ENCODE peak calls at places on chromosomes 12 and 14, in nine cellular contexts. R is fibroblast of lung, L is A673, D is Panc1, O is stomach, N is body of pancreas, U is IMR-90, Q is sigmoid colon, G is heart left ventricle. K is an unnamed sample.
A peak's percentile ranks its signal among the peaks of the same experiment; 100 is the strongest.

GRCh38 chr12:96141216-96141944 is 52.8 kb upstream of the ELK3 start:
- DNase-seq in G (peak; percentile 38), U (peak; percentile 71), D (no peak), R (peak; percentile 79), Q (no peak), L (no peak), N (no peak), O (no peak), K (peak; percentile 67)

GRCh38 chr12:58034311-58034710 is 92.9 kb downstream of the ATP23 start:
- DNase-seq in D (no peak), N (no peak), L (no peak), O (no peak), U (no peak), Q (no peak), R (peak; percentile 14), G (no peak), K (no peak)

GRCh38 chr14:95871531-95871930 is 5.1 kb upstream of the TUNAR start:
- DNase-seq in U (no peak), N (no peak), D (no peak), O (no peak), G (no peak), R (no peak), L (no peak), Q (no peak), K (no peak)

GRCh38 chr12:117060236-117060926 is 38.8 kb downstream of the TESC start:
- DNase-seq in O (no peak), Q (no peak), L (no peak), N (no peak), D (no peak), R (no peak), G (no peak), U (no peak), K (no peak)

GRCh38 chr12:102301547-102301946 is 103.9 kb upstream of the PMCH start:
- DNase-seq in Q (no peak), D (no peak), N (no peak), O (no peak), L (no peak), G (no peak), R (no peak), U (no peak), K (no peak)

GRCh38 chr14:105941226-105942166 is 415.1 kb downstream of the TMEM121 start:
- DNase-seq in G (no peak), O (no peak), R (no peak), Q (no peak), D (no peak), L (no peak), N (no peak), U (no peak), K (peak; percentile 35)

GRCh38 chr14:96274122-96274910 is 18.3 kb downstream of the BDKRB1 start:
- DNase-seq in N (no peak), R (peak; percentile 95), O (no peak), Q (no peak), U (peak; percentile 97), D (no peak), G (no peak), L (no peak), K (no peak)

GRCh38 chr12:52587563-52587962 is 13.7 kb downstream of the KRT72 start:
- DNase-seq in N (no peak), R (no peak), L (no peak), U (no peak), O (no peak), D (no peak), Q (peak; percentile 53), G (no peak), K (no peak)

GRCh38 chr12:2615665-2616387 is 178.9 kb upstream of the FKBP4 start:
- DNase-seq in U (peak; percentile 92), O (no peak), L (no peak), R (peak; percentile 88), D (no peak), Q (no peak), N (no peak), G (peak; percentile 62), K (no peak)

GRCh38 chr14:32593290-32593942 is 264.3 kb downstream of the AKAP6 start:
- DNase-seq in L (no peak), U (peak; percentile 69), G (no peak), R (peak; percentile 95), Q (no peak), D (no peak), N (no peak), O (no peak), K (no peak)

GRCh38 chr12:92574046-92574783 is 128.6 kb upstream of the PLEKHG7 start:
- DNase-seq in R (peak; percentile 30), Q (no peak), O (no peak), D (no peak), U (peak; percentile 40), L (peak; percentile 7), G (no peak), N (peak; percentile 10), K (no peak)

GRCh38 chr14:64671591-64671990 is 32.6 kb upstream of the PLEKHG3 start:
- DNase-seq in D (peak; percentile 25), N (no peak), U (peak; percentile 77), Q (no peak), L (peak; percentile 80), R (peak; percentile 51), G (no peak), O (no peak), K (no peak)

GRCh38 chr14:91228112-91229004 is 16.1 kb downstream of the GPR68 start:
- DNase-seq in D (no peak), L (no peak), O (no peak), N (no peak), U (peak; percentile 84), G (no peak), R (peak; percentile 88), Q (no peak), K (no peak)

GRCh38 chr14:23294734-23295561 is 7.7 kb downstream of the PPP1R3E start:
- DNase-seq in G (no peak), O (peak; percentile 50), L (peak; percentile 81), D (peak; percentile 51), Q (no peak), N (peak; percentile 72), U (peak; percentile 51), R (peak; percentile 24), K (no peak)

GRCh38 chr12:106138646-106139421 is at the start of gene NUAK1:
- DNase-seq in Q (peak; percentile 75), D (no peak), O (peak; percentile 54), R (peak; percentile 84), N (peak; percentile 75), U (peak; percentile 45), L (peak; percentile 52), G (peak; percentile 87), K (peak; percentile 57)

GRCh38 chr12:49091056-49091835 is 3.4 kb downstream of the DHH start:
- DNase-seq in D (no peak), N (no peak), O (no peak), R (peak; percentile 20), Q (no peak), U (no peak), G (no peak), L (no peak), K (no peak)

GRCh38 chr14:34797747-34798583 is 77.2 kb downstream of the BAZ1A start:
- DNase-seq in Q (no peak), O (no peak), U (no peak), N (no peak), D (no peak), L (no peak), R (no peak), G (no peak), K (no peak)

GRCh38 chr12:50925342-50925651 is 27.0 kb upstream of the HIGD1C start:
- DNase-seq in U (no peak), D (no peak), L (no peak), Q (no peak), N (peak; percentile 33), O (no peak), G (peak; percentile 32), R (no peak), K (no peak)

GRCh38 chr12:115451785-115452736 is 768.1 kb upstream of the TBX3 start:
- DNase-seq in D (no peak), G (peak; percentile 61), U (peak; percentile 10), O (peak; percentile 63), R (peak; percentile 37), N (peak; percentile 61), L (peak; percentile 4), Q (no peak), K (peak; percentile 75)

GRCh38 chr14:34895277-34895676 is 20.1 kb upstream of the BAZ1A start:
- DNase-seq in R (no peak), O (no peak), N (no peak), D (no peak), U (no peak), L (no peak), Q (no peak), G (no peak), K (no peak)

GRCh38 chr14:72855913-72856312 is 38.0 kb downstream of the DPF3 start:
- DNase-seq in U (peak; percentile 44), Q (no peak), G (no peak), N (no peak), D (no peak), O (no peak), R (peak; percentile 73), L (no peak), K (no peak)

GRCh38 chr12:71754461-71755145 is at the start of gene RAB21:
- DNase-seq in R (peak; percentile 96), G (peak; percentile 99), D (no peak), O (peak; percentile 99), Q (peak; percentile 99), N (peak; percentile 98), L (peak; percentile 99), U (peak; percentile 95), K (peak; percentile 100)
- TF ChIP-seq CTCF in R (no peak), G (peak; percentile 56), D (peak; percentile 23), O (peak; percentile 27), Q (peak; percentile 63), N (peak; percentile 48), L (peak; percentile 24), U (peak; percentile 33), K (peak; percentile 42)

GRCh38 chr14:89206426-89206825 is 210.6 kb downstream of the FOXN3 start:
- DNase-seq in Q (no peak), D (no peak), O (no peak), N (no peak), U (no peak), R (no peak), L (no peak), G (no peak), K (no peak)
- H3K4me3 ChIP-seq in Q (no peak overlapping the region), D (no peak overlapping the region), O (no peak overlapping the region), N (no peak overlapping the region), U (no peak overlapping the region), R (no peak overlapping the region), L (no peak overlapping the region), G (no peak overlapping the region), K (no peak overlapping the region)

DNA sequence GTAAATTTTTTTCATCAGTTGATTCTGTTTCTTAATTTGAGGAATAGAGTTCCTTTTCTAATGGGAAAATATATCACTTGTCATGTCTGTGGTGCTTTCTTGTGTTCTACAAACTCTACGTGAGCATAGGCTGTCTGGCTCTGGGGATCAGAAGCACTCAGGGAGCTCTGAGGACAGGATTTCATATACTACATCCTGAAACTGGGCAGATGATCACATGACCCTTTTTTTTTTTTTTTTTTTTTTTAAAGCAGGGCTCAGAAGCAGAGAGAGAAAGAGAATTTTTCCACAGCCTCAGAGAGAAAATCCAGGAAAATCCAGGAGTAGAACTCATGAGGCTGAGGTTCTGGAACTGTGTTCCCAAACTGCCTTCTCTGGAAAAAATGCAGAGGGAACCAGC is 183.3 kb upstream of the HIF1A start:
- DNase-seq in U (no peak), D (no peak), O (no peak), R (no peak), N (no peak), Q (no peak), L (no peak), G (no peak), K (peak; percentile 51)
- H3K4me1 ChIP-seq in U (peaks cover 19% of the 10 kb centered on the region), D (no peaks in the 10 kb centered on the region), O (peaks cover 26% of the 10 kb centered on the region), R (peaks cover 9% of the 10 kb centered on the region), N (peaks cover 54% of the 10 kb centered on the region), Q (no peaks in the 10 kb centered on the region), L (no peaks in the 10 kb centered on the region), G (peaks cover 5% of the 10 kb centered on the region), K (peaks cover 36% of the 10 kb centered on the region)

GRCh38 chr12:89477633-89478279 is 46.8 kb downstream of the GALNT4 start:
- DNase-seq in Q (no peak), N (no peak), D (no peak), G (no peak), L (no peak), U (no peak), R (no peak), O (no peak), K (no peak)
- TF ChIP-seq CTCF in Q (no peak), N (no peak), D (no peak), G (no peak), L (peak; percentile 17), U (no peak), R (no peak), O (no peak), K (no peak)

K was measured in adrenal gland.